ENCODE peak calls at places on chromosomes 7 and 10, in five cellular contexts. I is pancreas, C is GM20000, G is adrenal gland, E is A549. Y is an unnamed sample.

GRCh38 chr10:80357804-80358125 is 1.2 kb downstream of the DYDC2 start:
- DNase-seq in I (no peak), C (no peak), G (no peak), E (no peak), Y (no peak)

GRCh38 chr10:45602082-45602730 is 70.4 kb downstream of the ZFAND4 start:
- DNase-seq in I (no peak), C (no peak), G (peak; percentile 33), E (no peak), Y (no peak)

GRCh38 chr7:116709336-116709735 is 37.3 kb downstream of the MET start:
- DNase-seq in I (no peak), C (no peak), G (no peak), E (no peak), Y (no peak)

GRCh38 chr10:33229944-33230267 is 104.6 kb downstream of the NRP1 start:
- DNase-seq in I (no peak), C (no peak), G (no peak), E (no peak), Y (no peak)

GRCh38 chr10:70381491-70382421 is 669 bp downstream of the LRRC20 start:
- DNase-seq in I (peak; percentile 47), C (peak; percentile 71), G (peak; percentile 35), E (peak; percentile 59), Y (peak; percentile 47)

GRCh38 chr7:33591481-33591880 is 313.9 kb upstream of the BMPER start:
- DNase-seq in I (no peak), C (no peak), G (no peak), E (no peak), Y (no peak)

GRCh38 chr10:101529720-101530553 is 58.1 kb downstream of the POLL start:
- DNase-seq in I (no peak), C (no peak), G (no peak), E (no peak), Y (no peak)

GRCh38 chr7:112521942-112522341 is 41.2 kb downstream of the LSMEM1 start:
- DNase-seq in I (no peak), C (no peak), G (no peak), E (no peak), Y (no peak)

GRCh38 chr10:85148693-85149640 is 820.6 kb downstream of the CCSER2 start:
- DNase-seq in I (no peak), C (no peak), G (no peak), E (no peak), Y (no peak)

GRCh38 chr7:103129702-103130557 is 19.0 kb downstream of the NAPEPLD start:
- DNase-seq in I (no peak), C (no peak), G (no peak), E (no peak), Y (no peak)

GRCh38 chr10:88318803-88319202 is 264.3 kb downstream of the RNLS start:
- DNase-seq in I (no peak), C (no peak), G (no peak), E (peak; percentile 6), Y (no peak)

GRCh38 chr10:100723769-100724530 is 21.4 kb upstream of the PAX2 start:
- DNase-seq in I (no peak), C (no peak), G (no peak), E (no peak), Y (no peak)

GRCh38 chr7:78530351-78530750 is 731.8 kb downstream of the PHTF2 start:
- DNase-seq in I (no peak), C (no peak), G (no peak), E (no peak), Y (no peak)

DNA sequence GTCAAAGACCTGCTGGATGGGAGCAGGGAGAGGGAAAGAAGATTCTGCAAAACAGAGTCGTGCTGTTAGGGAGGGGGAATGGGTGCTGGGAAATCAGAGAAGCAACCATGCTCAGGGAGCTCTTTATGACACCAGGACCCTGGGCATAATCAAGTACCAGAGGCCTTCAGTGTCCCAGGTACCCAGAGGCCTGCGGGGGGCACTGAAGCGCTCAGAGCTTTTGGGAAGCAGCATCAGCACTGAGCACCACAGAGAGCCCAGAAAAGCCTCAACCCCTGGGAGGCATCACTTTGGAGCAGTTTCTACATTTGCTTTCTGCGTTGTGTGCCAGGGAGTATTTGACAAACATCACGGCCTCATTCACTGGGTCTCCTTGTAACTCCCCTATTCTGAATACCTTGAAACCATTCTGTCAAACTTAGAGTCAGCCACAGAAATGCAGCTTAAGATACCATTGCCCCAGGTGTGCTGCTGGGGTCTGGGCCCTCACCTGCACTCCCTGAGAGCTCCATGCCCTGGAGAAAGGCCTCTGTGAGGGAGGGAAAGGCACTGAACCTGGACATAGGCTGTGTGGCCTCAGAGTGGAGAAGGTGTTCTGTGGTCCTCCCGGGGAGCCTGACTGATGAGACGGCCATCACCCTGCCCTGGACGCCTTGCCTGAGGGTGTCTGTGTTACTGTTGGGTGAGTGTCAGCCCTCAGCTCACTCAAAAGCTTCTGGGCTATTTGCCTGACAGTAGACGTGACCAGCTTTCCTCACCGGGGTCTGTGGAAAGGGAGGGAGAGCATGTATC is 37.1 kb downstream of the CXCL12 start:
- DNase-seq in I (no peak), C (no peak), G (no peak), E (no peak), Y (no peak)
- TF ChIP-seq CTCF in I (no peak), C (no peak), G (no peak), E (no peak), Y (no peak)

GRCh38 chr7:16926283-16926682 is 44.5 kb upstream of the AGR3 start:
- DNase-seq in I (no peak), C (no peak), G (peak; percentile 33), E (no peak), Y (no peak)
- TF ChIP-seq CTCF in I (peak; percentile 34), C (peak; percentile 56), G (peak; percentile 48), E (peak; percentile 58), Y (peak; percentile 38)

DNA sequence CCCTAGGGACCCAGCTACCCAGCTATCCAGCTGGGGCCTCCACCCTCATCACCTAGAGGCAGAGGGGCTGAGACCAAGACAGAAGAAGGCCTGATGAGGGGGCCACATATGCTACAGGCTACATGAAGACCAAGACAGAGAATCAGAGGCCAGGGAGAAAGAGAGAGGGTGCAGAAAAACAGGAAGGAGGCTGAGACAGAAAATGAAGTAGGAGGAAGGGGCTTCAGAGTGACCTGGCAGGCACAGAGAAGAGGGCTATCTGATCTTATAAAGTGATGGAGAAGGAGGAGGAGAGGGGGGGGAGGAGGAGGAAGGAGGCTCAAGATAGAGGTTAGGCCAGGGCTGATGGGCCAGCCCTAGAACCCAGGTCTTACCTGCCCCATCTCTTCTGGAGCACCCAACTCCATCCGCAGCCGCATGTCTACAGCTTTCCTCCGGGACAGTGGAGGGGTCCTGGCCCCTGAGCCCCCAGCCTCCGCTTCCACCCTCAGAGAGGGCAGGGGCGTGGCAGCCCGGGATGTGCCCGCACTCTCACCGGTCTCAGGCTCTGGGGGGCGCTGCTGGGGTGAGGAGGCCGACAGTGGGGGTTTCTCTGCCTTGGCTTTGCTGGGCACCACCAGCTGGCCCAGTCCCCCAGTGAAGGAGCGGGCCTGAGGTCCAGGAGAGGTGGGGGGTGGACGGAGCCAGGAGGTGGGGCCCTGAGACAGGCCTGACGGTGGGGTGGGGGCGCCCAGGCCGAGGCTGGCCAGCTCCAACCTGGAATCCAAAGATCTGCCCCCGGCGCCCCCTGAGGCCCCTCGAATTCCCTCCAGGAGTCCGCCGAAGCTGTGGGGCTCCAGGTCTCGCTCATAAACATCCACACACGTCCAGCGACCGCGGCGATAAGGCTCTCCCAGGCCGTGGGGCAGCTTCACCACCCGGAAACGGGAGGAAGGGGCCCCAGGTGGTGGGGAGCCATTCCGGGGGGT is 1.8 kb downstream of the TSC22D4 start:
- DNase-seq in I (no peak), C (no peak), G (peak; percentile 15), E (no peak), Y (no peak)
- TF ChIP-seq CTCF in I (no peak), C (peak; percentile 39), G (no peak), E (no peak), Y (no peak)

GRCh38 chr7:100545636-100546128 is 6.7 kb downstream of the AGFG2 start:
- DNase-seq in I (peak; percentile 72), C (peak; percentile 69), G (peak; percentile 94), E (peak; percentile 93), Y (no peak)
- TF ChIP-seq CTCF in I (no peak), C (peak; percentile 0), G (no peak), E (peak; percentile 15), Y (no peak)

GRCh38 chr10:103739039-103739764 is 116.2 kb downstream of the SH3PXD2A start:
- DNase-seq in I (no peak), C (no peak), G (peak; percentile 24), E (no peak), Y (no peak)

GRCh38 chr10:103742779-103743178 is 112.6 kb downstream of the SH3PXD2A start:
- DNase-seq in I (no peak), C (no peak), G (no peak), E (no peak), Y (no peak)

GRCh38 chr10:103736763-103737162 is 118.6 kb downstream of the SH3PXD2A start:
- DNase-seq in I (no peak), C (no peak), G (peak; percentile 22), E (peak; percentile 46), Y (no peak)

GRCh38 chr10:103737735-103738367 is 117.5 kb downstream of the SH3PXD2A start:
- DNase-seq in I (no peak), C (no peak), G (no peak), E (no peak), Y (no peak)

DNA sequence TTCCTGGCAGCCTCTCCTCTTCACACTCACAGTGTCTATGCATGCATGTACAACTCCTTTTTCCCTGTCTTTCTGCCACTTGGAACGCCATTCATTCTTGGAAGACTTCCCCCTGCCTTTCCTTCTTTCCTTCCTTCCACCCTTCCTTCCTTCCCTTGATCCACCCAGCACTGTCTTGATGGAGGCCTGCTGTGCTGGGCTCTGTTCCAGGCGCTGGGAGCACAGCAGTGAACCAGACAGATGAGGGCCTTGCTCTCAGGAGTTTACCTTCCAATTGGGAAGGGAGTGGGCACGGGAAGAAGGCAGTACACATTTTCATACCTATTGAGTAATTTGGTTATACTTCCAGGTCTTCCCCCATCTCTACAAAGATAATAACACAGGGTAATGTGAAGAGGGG is 114.7 kb downstream of the SH3PXD2A start:
- DNase-seq in I (no peak), C (no peak), G (no peak), E (no peak), Y (no peak)
- TF ChIP-seq CTCF in I (no peak), C (no peak), G (no peak), E (no peak), Y (no peak)

Y was measured in endothelial cell.